ENCODE peak calls at places on chromosome 11, in five cellular contexts. C is H9, S is A549, L is psoas muscle, W is heart left ventricle. J is an unnamed sample.

GRCh38 chr11:23991140-23991539 is 505.7 kb upstream of the LUZP2 start:
- DNase-seq in C (no peak), S (no peak), L (no peak), W (no peak), J (no peak)

GRCh38 chr11:134750619-134751018 is 338.6 kb upstream of the B3GAT1 start:
- DNase-seq in C (no peak), S (no peak), L (no peak), W (no peak), J (no peak)

GRCh38 chr11:64378335-64378884 is 19.4 kb downstream of the RPS6KA4 start:
- DNase-seq in C (no peak), S (no peak), L (peak; percentile 48), W (no peak), J (no peak)

GRCh38 chr11:24082241-24082640 is 414.6 kb upstream of the LUZP2 start:
- DNase-seq in C (no peak), S (no peak), L (no peak), W (no peak), J (no peak)

GRCh38 chr11:93747122-93747521 is 5.7 kb downstream of the C11orf54 start:
- DNase-seq in C (no peak), S (no peak), L (no peak), W (no peak), J (no peak)

GRCh38 chr11:120431633-120432032 is 79.9 kb upstream of the GRIK4 start:
- DNase-seq in C (peak; percentile 33), S (peak; percentile 73), L (no peak), W (no peak), J (no peak)

GRCh38 chr11:34394771-34395300 is 37.0 kb upstream of the ABTB2 start:
- DNase-seq in C (no peak), S (no peak), L (no peak), W (no peak), J (no peak)

GRCh38 chr11:1469287-1469910 is 17.2 kb downstream of the MOB2 start:
- DNase-seq in C (no peak), S (no peak), L (no peak), W (peak; percentile 52), J (no peak)

GRCh38 chr11:46450846-46451470 is 59.4 kb upstream of the CHRM4 start:
- DNase-seq in C (no peak), S (no peak), L (no peak), W (no peak), J (no peak)

GRCh38 chr11:92383430-92383829 is 158.8 kb downstream of the FAT3 start:
- DNase-seq in C (no peak), S (peak; percentile 31), L (no peak), W (no peak), J (peak; percentile 89)

GRCh38 chr11:20596629-20597129 is 2.7 kb upstream of the SLC6A5 start:
- DNase-seq in C (peak; percentile 82), S (no peak), L (no peak), W (no peak), J (no peak)

GRCh38 chr11:61362542-61362875 is 335 bp downstream of the TMEM138 start:
- DNase-seq in C (no peak), S (peak; percentile 48), L (no peak), W (no peak), J (no peak)

GRCh38 chr11:78418584-78419211 is 1.1 kb upstream of the GAB2 start:
- DNase-seq in C (no peak), S (no peak), L (no peak), W (no peak), J (no peak)

GRCh38 chr11:134701564-134702165 is 289.6 kb upstream of the B3GAT1 start:
- DNase-seq in C (no peak), S (no peak), L (no peak), W (no peak), J (no peak)

GRCh38 chr11:63937713-63938480 is 905 bp upstream of the NAA40 start:
- DNase-seq in C (peak; percentile 55), S (no peak), L (no peak), W (no peak), J (peak; percentile 69)

GRCh38 chr11:123303924-123304323 is 108.9 kb upstream of the CLMP start:
- DNase-seq in C (no peak), S (peak; percentile 5), L (no peak), W (no peak), J (no peak)

GRCh38 chr11:6443269-6444003 is 2.6 kb upstream of the HPX start:
- DNase-seq in C (peak; percentile 72), S (peak; percentile 36), L (peak; percentile 54), W (peak; percentile 70), J (no peak)

GRCh38 chr11:75492181-75492820 is 33.4 kb downstream of the GDPD5 start:
- DNase-seq in C (peak; percentile 75), S (no peak), L (no peak), W (no peak), J (no peak)

GRCh38 chr11:63480039-63480438 is 10.9 kb downstream of the PLAAT5 start:
- DNase-seq in C (no peak), S (no peak), L (no peak), W (no peak), J (no peak)

GRCh38 chr11:17063171-17064002 is 14.1 kb downstream of the RPS13 start:
- DNase-seq in C (peak; percentile 76), S (peak; percentile 57), L (peak; percentile 42), W (peak; percentile 79), J (no peak)

GRCh38 chr11:88414981-88415391 is 77.5 kb upstream of the CTSC start:
- DNase-seq in C (no peak), S (no peak), L (no peak), W (no peak), J (peak; percentile 22)

GRCh38 chr11:80722616-80723015 is 1281.8 kb upstream of the TENM4 start:
- DNase-seq in C (no peak), S (no peak), L (no peak), W (no peak), J (no peak)

GRCh38 chr11:7257744-7258143 is 6.0 kb downstream of the SYT9 start:
- DNase-seq in C (no peak), S (no peak), L (no peak), W (no peak), J (no peak)

GRCh38 chr11:36508743-36509142 is 1.3 kb downstream of the TRAF6 start:
- DNase-seq in C (no peak), S (no peak), L (no peak), W (no peak), J (no peak)

GRCh38 chr11:131498631-131499053 is 128.2 kb downstream of the NTM start:
- DNase-seq in C (peak; percentile 43), S (no peak), L (no peak), W (no peak), J (no peak)

GRCh38 chr11:47857485-47858168 is 9.5 kb upstream of the NUP160 start:
- DNase-seq in C (no peak), S (peak; percentile 58), L (no peak), W (no peak), J (no peak)

GRCh38 chr11:43962383-43962969 is 20.0 kb downstream of the C11orf96 start:
- DNase-seq in C (no peak), S (no peak), L (no peak), W (no peak), J (no peak)

GRCh38 chr11:14642873-14643696 is 519 bp upstream of the PDE3B start:
- DNase-seq in C (no peak), S (peak; percentile 15), L (no peak), W (no peak), J (no peak)

GRCh38 chr11:28529540-28530410 is 421.6 kb downstream of the METTL15 start:
- DNase-seq in C (no peak), S (peak; percentile 40), L (no peak), W (no peak), J (no peak)

GRCh38 chr11:110075087-110075821 is 17.9 kb upstream of the ZC3H12C start:
- DNase-seq in C (no peak), S (no peak), L (no peak), W (no peak), J (no peak)

GRCh38 chr11:75786101-75786736 is 17.6 kb downstream of the DGAT2 start:
- DNase-seq in C (no peak), S (no peak), L (no peak), W (no peak), J (no peak)

GRCh38 chr11:17388609-17389204 is at the start of gene KCNJ11:
- DNase-seq in C (peak; percentile 71), S (no peak), L (peak; percentile 46), W (no peak), J (no peak)

GRCh38 chr11:71281901-71282300 is 29.5 kb upstream of the SHANK2 start:
- DNase-seq in C (peak; percentile 10), S (no peak), L (no peak), W (no peak), J (no peak)
- H3K27ac ChIP-seq in C (no peak overlapping the region), S (no peak overlapping the region), L (no peak overlapping the region), W (no peak overlapping the region), J (peak overlapping the region; percentile 10)

GRCh38 chr11:85699957-85700741 is 14.2 kb upstream of the CCDC89 start:
- DNase-seq in C (no peak), S (no peak), L (no peak), W (no peak), J (no peak)

GRCh38 chr11:85709983-85710382 is 24.0 kb upstream of the CCDC89 start:
- DNase-seq in C (no peak), S (no peak), L (no peak), W (no peak), J (no peak)

GRCh38 chr11:85704967-85705366 is 19.0 kb upstream of the CCDC89 start:
- DNase-seq in C (no peak), S (no peak), L (no peak), W (no peak), J (no peak)

GRCh38 chr11:85710912-85711311 is 24.9 kb upstream of the CCDC89 start:
- DNase-seq in C (no peak), S (peak; percentile 11), L (no peak), W (no peak), J (no peak)

GRCh38 chr11:85705805-85706204 is 19.8 kb upstream of the CCDC89 start:
- DNase-seq in C (no peak), S (no peak), L (no peak), W (no peak), J (no peak)
- H3K27ac ChIP-seq in C (no peak overlapping the region), S (no peak overlapping the region), L (peak overlapping the region; percentile 3), W (no peak overlapping the region), J (no peak overlapping the region)

DNA sequence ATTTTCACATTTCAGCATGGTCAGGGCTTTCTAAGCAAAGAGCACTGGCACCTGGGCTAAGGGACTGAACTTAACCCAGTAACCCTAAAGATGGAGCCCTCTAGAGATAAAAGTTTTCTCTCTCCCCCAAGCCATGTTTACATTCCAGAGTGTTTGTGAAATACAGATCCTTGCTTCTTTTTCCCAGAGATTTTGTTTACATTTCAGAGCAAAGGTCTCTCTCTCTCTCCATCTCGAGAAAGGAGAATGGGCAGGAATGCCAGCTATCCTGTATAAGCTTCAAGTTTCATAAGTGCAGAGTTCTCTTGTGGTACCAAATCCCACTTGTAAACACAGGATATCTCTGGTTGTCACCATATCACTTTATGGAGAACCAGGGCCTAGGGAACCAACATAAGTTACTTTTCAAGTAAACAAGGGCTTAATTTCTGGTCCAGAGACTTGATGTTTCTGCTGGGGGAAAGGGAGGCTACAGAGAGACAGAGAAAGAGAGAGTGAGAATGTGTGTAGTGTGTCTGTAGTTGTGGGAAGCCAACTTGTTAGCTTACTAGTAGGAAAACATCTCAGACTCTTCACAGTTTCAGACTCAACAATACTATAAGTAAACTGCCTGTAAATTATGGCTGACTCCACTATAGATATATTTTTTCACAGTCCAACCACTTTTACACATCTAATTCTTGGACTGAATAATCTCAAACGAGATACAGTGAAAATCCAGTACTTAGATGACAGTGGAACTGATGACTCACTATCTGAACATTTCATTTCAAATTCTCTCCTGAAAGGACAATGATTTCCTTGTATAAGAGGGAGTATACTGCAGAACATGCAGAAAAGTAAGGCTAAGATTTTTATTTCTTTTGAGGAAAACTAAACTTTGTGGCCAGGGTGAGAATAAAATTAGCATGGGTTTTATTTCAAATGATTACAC is 76.2 kb downstream of the ARHGAP32 start:
- DNase-seq in C (no peak), S (peak; percentile 63), L (no peak), W (no peak), J (peak; percentile 1)
- H3K27ac ChIP-seq in C (no peak overlapping the region), S (peak overlapping the region; percentile 78), L (no peak overlapping the region), W (no peak overlapping the region), J (peak overlapping the region; percentile 68)

GRCh38 chr11:126406368-126406767 is 50.9 kb downstream of the ST3GAL4 start:
- DNase-seq in C (no peak), S (no peak), L (no peak), W (no peak), J (no peak)
- H3K27ac ChIP-seq in C (no peak overlapping the region), S (no peak overlapping the region), L (no peak overlapping the region), W (no peak overlapping the region), J (peak overlapping the region; percentile 48)

J was measured in PC-9.